ENCODE peak calls at places on chromosomes 2 and 18, in eight cellular contexts. One of them, this sample, is unnamed.

GRCh38 chr2:54631755-54632154 is 91.7 kb upstream of the EML6 start:
- DNase-seq in NCI-H1092 treated with DMSO at 0.1 percent for 48 hours: no peak
- DNase-seq in pons: no peak
- DNase-seq in activated T-helper 1 cell treated with anti-CD3 and anti-CD28 coated beads, Interleukin-2, amount 50 U/mL, for 16 hours: no peak
- DNase-seq in effector memory CD4-positive, alpha-beta T cell: no peak
- DNase-seq in amniotic epithelial cell: no peak
- DNase-seq in nephron progenitor cell: no peak
- DNase-seq in central memory CD4-positive, alpha-beta T cell: no peak
- DNase-seq in this sample: no peak

GRCh38 chr18:58586886-58587285 is 42.0 kb downstream of the ALPK2 start:
- DNase-seq in NCI-H1092 treated with DMSO at 0.1 percent for 48 hours: no peak
- DNase-seq in pons: no peak
- DNase-seq in activated T-helper 1 cell treated with anti-CD3 and anti-CD28 coated beads, Interleukin-2, amount 50 U/mL, for 16 hours: no peak
- DNase-seq in effector memory CD4-positive, alpha-beta T cell: no peak
- DNase-seq in amniotic epithelial cell: no peak
- DNase-seq in nephron progenitor cell: no peak
- DNase-seq in central memory CD4-positive, alpha-beta T cell: no peak
- DNase-seq in this sample: no peak

GRCh38 chr2:26016012-26016742 is 17.7 kb upstream of the RAB10 start:
- DNase-seq in NCI-H1092 treated with DMSO at 0.1 percent for 48 hours: no peak
- DNase-seq in pons: no peak
- DNase-seq in activated T-helper 1 cell treated with anti-CD3 and anti-CD28 coated beads, Interleukin-2, amount 50 U/mL, for 16 hours: no peak
- DNase-seq in effector memory CD4-positive, alpha-beta T cell: no peak
- DNase-seq in amniotic epithelial cell: peak; percentile 58
- DNase-seq in nephron progenitor cell: no peak
- DNase-seq in central memory CD4-positive, alpha-beta T cell: no peak
- DNase-seq in this sample: no peak

GRCh38 chr2:238423561-238424312 is 3.0 kb upstream of the ASB1 start:
- DNase-seq in NCI-H1092 treated with DMSO at 0.1 percent for 48 hours: no peak
- DNase-seq in pons: no peak
- DNase-seq in activated T-helper 1 cell treated with anti-CD3 and anti-CD28 coated beads, Interleukin-2, amount 50 U/mL, for 16 hours: no peak
- DNase-seq in effector memory CD4-positive, alpha-beta T cell: no peak
- DNase-seq in amniotic epithelial cell: no peak
- DNase-seq in nephron progenitor cell: no peak
- DNase-seq in central memory CD4-positive, alpha-beta T cell: no peak
- DNase-seq in this sample: no peak

GRCh38 chr2:78896536-78896935 is 129.0 kb upstream of the REG3G start:
- DNase-seq in NCI-H1092 treated with DMSO at 0.1 percent for 48 hours: no peak
- DNase-seq in pons: no peak
- DNase-seq in activated T-helper 1 cell treated with anti-CD3 and anti-CD28 coated beads, Interleukin-2, amount 50 U/mL, for 16 hours: no peak
- DNase-seq in effector memory CD4-positive, alpha-beta T cell: no peak
- DNase-seq in amniotic epithelial cell: no peak
- DNase-seq in nephron progenitor cell: no peak
- DNase-seq in central memory CD4-positive, alpha-beta T cell: no peak
- DNase-seq in this sample: no peak

GRCh38 chr2:201831469-201831868 is 25.1 kb downstream of the CDK15 start:
- DNase-seq in NCI-H1092 treated with DMSO at 0.1 percent for 48 hours: no peak
- DNase-seq in pons: no peak
- DNase-seq in activated T-helper 1 cell treated with anti-CD3 and anti-CD28 coated beads, Interleukin-2, amount 50 U/mL, for 16 hours: no peak
- DNase-seq in effector memory CD4-positive, alpha-beta T cell: no peak
- DNase-seq in amniotic epithelial cell: peak; percentile 84
- DNase-seq in nephron progenitor cell: no peak
- DNase-seq in central memory CD4-positive, alpha-beta T cell: no peak
- DNase-seq in this sample: no peak

GRCh38 chr2:149017116-149017985 is 21.1 kb upstream of the LYPD6B start:
- DNase-seq in NCI-H1092 treated with DMSO at 0.1 percent for 48 hours: peak; percentile 60
- DNase-seq in pons: peak; percentile 79
- DNase-seq in activated T-helper 1 cell treated with anti-CD3 and anti-CD28 coated beads, Interleukin-2, amount 50 U/mL, for 16 hours: peak; percentile 44
- DNase-seq in effector memory CD4-positive, alpha-beta T cell: peak; percentile 36
- DNase-seq in amniotic epithelial cell: peak; percentile 62
- DNase-seq in nephron progenitor cell: peak; percentile 88
- DNase-seq in central memory CD4-positive, alpha-beta T cell: peak; percentile 52
- DNase-seq in this sample: peak; percentile 65

GRCh38 chr2:56195563-56195962 is 11.8 kb downstream of the CCDC85A start:
- DNase-seq in NCI-H1092 treated with DMSO at 0.1 percent for 48 hours: no peak
- DNase-seq in pons: no peak
- DNase-seq in activated T-helper 1 cell treated with anti-CD3 and anti-CD28 coated beads, Interleukin-2, amount 50 U/mL, for 16 hours: no peak
- DNase-seq in effector memory CD4-positive, alpha-beta T cell: no peak
- DNase-seq in amniotic epithelial cell: peak; percentile 61
- DNase-seq in nephron progenitor cell: no peak
- DNase-seq in central memory CD4-positive, alpha-beta T cell: no peak
- DNase-seq in this sample: no peak

GRCh38 chr18:57352761-57353136 is 392 bp downstream of the ST8SIA3 start:
- DNase-seq in NCI-H1092 treated with DMSO at 0.1 percent for 48 hours: peak; percentile 85
- DNase-seq in pons: no peak
- DNase-seq in activated T-helper 1 cell treated with anti-CD3 and anti-CD28 coated beads, Interleukin-2, amount 50 U/mL, for 16 hours: no peak
- DNase-seq in effector memory CD4-positive, alpha-beta T cell: no peak
- DNase-seq in amniotic epithelial cell: no peak
- DNase-seq in nephron progenitor cell: peak; percentile 30
- DNase-seq in central memory CD4-positive, alpha-beta T cell: no peak
- DNase-seq in this sample: peak; percentile 12

GRCh38 chr2:178194600-178195389 is 483 bp downstream of the OSBPL6 start:
- DNase-seq in NCI-H1092 treated with DMSO at 0.1 percent for 48 hours: peak; percentile 43
- DNase-seq in pons: peak; percentile 31
- DNase-seq in activated T-helper 1 cell treated with anti-CD3 and anti-CD28 coated beads, Interleukin-2, amount 50 U/mL, for 16 hours: no peak
- DNase-seq in effector memory CD4-positive, alpha-beta T cell: no peak
- DNase-seq in amniotic epithelial cell: peak; percentile 48
- DNase-seq in nephron progenitor cell: peak; percentile 74
- DNase-seq in central memory CD4-positive, alpha-beta T cell: no peak
- DNase-seq in this sample: peak; percentile 22

GRCh38 chr2:228840743-228841114 is 430.4 kb downstream of the PID1 start:
- DNase-seq in NCI-H1092 treated with DMSO at 0.1 percent for 48 hours: no peak
- DNase-seq in pons: no peak
- DNase-seq in activated T-helper 1 cell treated with anti-CD3 and anti-CD28 coated beads, Interleukin-2, amount 50 U/mL, for 16 hours: no peak
- DNase-seq in effector memory CD4-positive, alpha-beta T cell: no peak
- DNase-seq in amniotic epithelial cell: no peak
- DNase-seq in nephron progenitor cell: no peak
- DNase-seq in central memory CD4-positive, alpha-beta T cell: no peak
- DNase-seq in this sample: no peak

GRCh38 chr2:187003038-187003543 is 154.1 kb upstream of the ZSWIM2 start:
- DNase-seq in NCI-H1092 treated with DMSO at 0.1 percent for 48 hours: peak; percentile 21
- DNase-seq in pons: no peak
- DNase-seq in activated T-helper 1 cell treated with anti-CD3 and anti-CD28 coated beads, Interleukin-2, amount 50 U/mL, for 16 hours: no peak
- DNase-seq in effector memory CD4-positive, alpha-beta T cell: no peak
- DNase-seq in amniotic epithelial cell: no peak
- DNase-seq in nephron progenitor cell: no peak
- DNase-seq in central memory CD4-positive, alpha-beta T cell: no peak
- DNase-seq in this sample: no peak

This sample was measured in DMS153.